ENCODE peak calls at places on chromosomes 12 and 14, in four cellular contexts. L is lower lobe of right lung, K is IMR-90, B is stomach. H is an unnamed sample.
A peak's percentile ranks its signal among the peaks of the same experiment; 100 is the strongest.

GRCh38 chr12:58420496-58420895 is 479.1 kb downstream of the ATP23 start:
- DNase-seq in L (no peak), K (no peak), B (no peak), H (no peak)

GRCh38 chr12:117854339-117855012 is 114.3 kb downstream of the KSR2 start:
- DNase-seq in L (no peak), K (peak; percentile 23), B (peak; percentile 62), H (no peak)

GRCh38 chr12:68998036-68998435 is 65.1 kb upstream of the CPM start:
- DNase-seq in L (no peak), K (no peak), B (no peak), H (no peak)

GRCh38 chr14:30078827-30079402 is 151.3 kb upstream of the PRKD1 start:
- DNase-seq in L (no peak), K (no peak), B (no peak), H (no peak)

GRCh38 chr12:97038859-97039258 is 131.8 kb downstream of the NEDD1 start:
- DNase-seq in L (no peak), K (no peak), B (no peak), H (no peak)

GRCh38 chr12:67046062-67046461 is 223.1 kb upstream of the CAND1 start:
- DNase-seq in L (no peak), K (no peak), B (no peak), H (no peak)

GRCh38 chr12:113990548-113991223 is 24.6 kb upstream of the RBM19 start:
- DNase-seq in L (no peak), K (no peak), B (no peak), H (no peak)

GRCh38 chr14:69439516-69440270 is 41.2 kb downstream of the SLC39A9 start:
- DNase-seq in L (no peak), K (no peak), B (no peak), H (no peak)

GRCh38 chr12:50411051-50411660 is 10.5 kb downstream of the LARP4 start:
- DNase-seq in L (peak; percentile 80), K (peak; percentile 24), B (no peak), H (no peak)

GRCh38 chr12:53820503-53820902 is 68.7 kb upstream of the CISTR start:
- DNase-seq in L (no peak), K (peak; percentile 34), B (no peak), H (no peak)

GRCh38 chr12:26318661-26319068 is 123.3 kb downstream of the SSPN start:
- DNase-seq in L (peak; percentile 62), K (peak; percentile 89), B (no peak), H (no peak)

GRCh38 chr12:6062427-6063378 is 61.8 kb downstream of the VWF start:
- DNase-seq in L (peak; percentile 63), K (peak; percentile 48), B (peak; percentile 53), H (no peak)

GRCh38 chr12:65585648-65586420 is 238.4 kb upstream of the HMGA2 start:
- DNase-seq in L (no peak), K (no peak), B (no peak), H (no peak)

GRCh38 chr12:6356374-6356820 is 14.5 kb upstream of the TNFRSF1A start:
- DNase-seq in L (no peak), K (no peak), B (no peak), H (no peak)

GRCh38 chr14:50800032-50800431 is 30.9 kb downstream of the NIN start:
- DNase-seq in L (no peak), K (peak; percentile 70), B (no peak), H (no peak)

GRCh38 chr12:107400686-107401447 is 284.7 kb upstream of the PWP1 start:
- DNase-seq in L (no peak), K (peak; percentile 32), B (no peak), H (no peak)

GRCh38 chr12:94404854-94405253 is 54.8 kb downstream of the CEP83 start:
- DNase-seq in L (no peak), K (no peak), B (no peak), H (no peak)

GRCh38 chr14:102525213-102526143 is 15.9 kb upstream of the ANKRD9 start:
- DNase-seq in L (no peak), K (peak; percentile 59), B (no peak), H (no peak)

GRCh38 chr14:68312884-68313725 is 479.8 kb downstream of the ZFP36L1 start:
- DNase-seq in L (no peak), K (no peak), B (no peak), H (no peak)

GRCh38 chr14:52078093-52078492 is 9.2 kb upstream of the NID2 start:
- DNase-seq in L (no peak), K (peak; percentile 82), B (no peak), H (no peak)

GRCh38 chr14:105224845-105225585 is 23.3 kb upstream of the BTBD6 start:
- DNase-seq in L (no peak), K (no peak), B (no peak), H (no peak)
- H3K4me1 ChIP-seq in L (no peaks in the 10 kb centered on the region), K (peaks cover 2% of the 10 kb centered on the region), B (peaks cover 15% of the 10 kb centered on the region), H (no peaks in the 10 kb centered on the region)

GRCh38 chr12:98419795-98420402 is 95.5 kb upstream of the TMPO start:
- DNase-seq in L (no peak), K (no peak), B (no peak), H (no peak)

GRCh38 chr12:98417303-98417702 is 98.1 kb upstream of the TMPO start:
- DNase-seq in L (no peak), K (no peak), B (no peak), H (no peak)

GRCh38 chr12:98418357-98419075 is 96.9 kb upstream of the TMPO start:
- DNase-seq in L (peak; percentile 95), K (peak; percentile 93), B (peak; percentile 92), H (peak; percentile 88)

GRCh38 chr12:98419101-98419794 is 96.1 kb upstream of the TMPO start:
- DNase-seq in L (no peak), K (no peak), B (no peak), H (no peak)

GRCh38 chr12:98416845-98417244 is 98.5 kb upstream of the TMPO start:
- DNase-seq in L (no peak), K (peak; percentile 57), B (no peak), H (no peak)
- TF ChIP-seq CTCF in L (peak; percentile 12), K (peak; percentile 52), B (no peak), H (no peak)

DNA sequence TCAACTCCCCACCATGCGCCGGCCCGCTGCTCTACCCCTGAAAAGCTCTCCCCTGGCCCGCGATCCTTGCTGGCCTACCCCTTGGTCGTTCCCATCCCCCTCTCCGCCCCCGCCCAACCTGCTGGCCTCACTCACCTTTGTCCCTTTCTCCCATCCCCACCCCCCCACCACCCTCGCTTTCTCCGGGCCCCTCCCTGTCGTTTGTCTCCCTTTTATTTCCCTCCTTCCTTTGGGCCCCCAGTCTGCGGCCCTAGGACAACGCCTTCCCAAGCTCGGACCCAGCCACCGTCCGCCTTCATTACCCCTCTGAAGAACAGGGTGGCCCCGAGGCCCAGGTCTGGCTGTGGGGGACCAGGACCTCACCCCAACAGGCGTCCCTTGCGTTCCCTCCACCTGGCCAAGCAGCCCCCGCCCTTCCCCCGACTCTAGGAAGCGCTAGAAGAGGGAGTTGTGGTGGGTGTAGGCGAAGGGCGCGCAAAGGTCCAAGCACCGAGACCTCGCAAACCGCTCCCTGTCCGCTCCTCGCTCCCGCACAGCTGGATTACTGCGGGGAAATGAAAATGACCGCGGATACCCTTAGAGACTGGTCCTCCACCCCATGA is 6.9 kb upstream of the SLC7A7 start:
- DNase-seq in L (no peak), K (no peak), B (no peak), H (no peak)
- H3K4me3 ChIP-seq in L (peak overlapping the region; percentile 52), K (no peak overlapping the region), B (peak overlapping the region; percentile 43), H (peak overlapping the region; percentile 72)

GRCh38 chr14:101363880-101364391 is 197.4 kb upstream of the DIO3 start:
- DNase-seq in L (no peak), K (no peak), B (no peak), H (no peak)

GRCh38 chr14:101361451-101362433 is 199.6 kb upstream of the DIO3 start:
- DNase-seq in L (no peak), K (no peak), B (no peak), H (no peak)

GRCh38 chr14:101363261-101363555 is 198.1 kb upstream of the DIO3 start:
- DNase-seq in L (no peak), K (no peak), B (no peak), H (no peak)

GRCh38 chr14:101361044-101361443 is 200.3 kb upstream of the DIO3 start:
- DNase-seq in L (no peak), K (no peak), B (no peak), H (no peak)

DNA sequence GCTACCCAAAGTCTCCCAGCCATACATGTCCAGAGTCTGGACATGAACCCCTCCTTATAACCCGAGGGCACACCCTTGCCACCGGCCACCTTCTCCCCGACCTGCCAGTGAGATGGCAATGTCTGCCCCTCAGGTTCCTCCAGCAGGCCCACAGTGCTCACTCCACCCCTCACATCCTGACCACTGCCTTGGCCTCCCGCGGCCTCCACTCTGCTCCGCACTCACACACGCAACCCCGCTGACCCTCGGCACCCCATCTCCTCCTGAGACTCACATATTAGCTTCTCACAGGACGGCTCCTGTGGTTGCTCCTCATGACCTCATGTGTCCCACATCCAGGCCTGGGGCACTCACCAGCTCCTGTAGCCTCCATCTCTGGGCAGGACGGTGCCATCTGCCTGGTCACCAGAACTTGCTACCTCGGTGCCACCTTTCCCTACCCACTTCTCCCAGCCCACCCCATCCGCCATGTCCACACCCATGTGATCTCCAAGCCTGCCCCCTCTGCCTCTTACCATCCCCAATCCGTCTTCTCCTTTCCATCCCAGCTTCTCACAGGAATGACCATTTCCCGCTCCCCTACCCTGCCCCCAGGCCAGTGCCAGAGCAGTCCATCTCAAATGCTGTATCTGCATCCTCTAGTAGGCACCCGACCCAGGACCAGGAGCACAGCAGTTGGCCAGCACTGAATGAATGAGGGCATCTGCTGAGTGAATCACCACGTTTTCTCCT is 198.6 kb upstream of the DIO3 start:
- DNase-seq in L (no peak), K (no peak), B (no peak), H (no peak)
- H3K4me1 ChIP-seq in L (peaks cover 5% of the 10 kb centered on the region), K (peaks cover 4% of the 10 kb centered on the region), B (peaks cover 44% of the 10 kb centered on the region), H (peaks cover 5% of the 10 kb centered on the region)

GRCh38 chr14:94599656-94600004 is 12.6 kb upstream of the SERPINA3 start:
- DNase-seq in L (no peak), K (no peak), B (no peak), H (no peak)

GRCh38 chr14:94597788-94598187 is 14.4 kb upstream of the SERPINA3 start:
- DNase-seq in L (no peak), K (no peak), B (no peak), H (no peak)

GRCh38 chr14:94600148-94600545 is 12.0 kb upstream of the SERPINA3 start:
- DNase-seq in L (no peak), K (no peak), B (no peak), H (no peak)

GRCh38 chr14:94598506-94598815 is 13.7 kb upstream of the SERPINA3 start:
- DNase-seq in L (no peak), K (no peak), B (no peak), H (no peak)

GRCh38 chr14:94598816-94599655 is 13.2 kb upstream of the SERPINA3 start:
- DNase-seq in L (no peak), K (peak; percentile 97), B (peak; percentile 71), H (peak; percentile 40)
- TF ChIP-seq CTCF in L (no peak), K (no peak), B (no peak), H (no peak)

GRCh38 chr12:11040162-11040561 is 9.0 kb upstream of the TAS2R31 start:
- DNase-seq in L (no peak), K (peak; percentile 29), B (no peak), H (no peak)
- H3K4me3 ChIP-seq in L (no peak overlapping the region), K (no peak overlapping the region), B (no peak overlapping the region), H (no peak overlapping the region)

GRCh38 chr12:72602616-72603015 is 330.4 kb downstream of the TRHDE start:
- DNase-seq in L (no peak), K (no peak), B (no peak), H (no peak)
- H3K4me1 ChIP-seq in L (no peaks in the 10 kb centered on the region), K (no peaks in the 10 kb centered on the region), B (no peaks in the 10 kb centered on the region), H (no peaks in the 10 kb centered on the region)

H was measured in thoracic aorta.